ENCODE peak calls at places on chromosomes 7 and 10, in six cellular contexts. Y is bronchial epithelial cell, B is heart left ventricle, F is sigmoid colon, E is AG04450, G is adrenal gland. U is an unnamed sample.

GRCh38 chr7:28037220-28038010 is 143.2 kb downstream of the JAZF1 start:
- DNase-seq in Y (peak; percentile 98), B (no peak), F (no peak), E (peak; percentile 83), G (peak; percentile 47), U (peak; percentile 97)

GRCh38 chr7:28811990-28812389 is 146.1 kb downstream of the TRIL start:
- DNase-seq in Y (no peak), B (no peak), F (no peak), E (no peak), G (no peak), U (peak; percentile 18)

GRCh38 chr10:111204880-111205279 is 128.1 kb downstream of the ADRA2A start:
- DNase-seq in Y (no peak), B (no peak), F (no peak), E (no peak), G (no peak), U (no peak)

GRCh38 chr7:152132812-152133211 is 107.3 kb downstream of the GALNT11 start:
- DNase-seq in Y (no peak), B (no peak), F (no peak), E (no peak), G (no peak), U (no peak)

GRCh38 chr7:28052933-28053332 is 127.7 kb downstream of the JAZF1 start:
- DNase-seq in Y (peak; percentile 75), B (no peak), F (no peak), E (no peak), G (no peak), U (peak; percentile 41)

GRCh38 chr7:112395411-112395810 is 54.8 kb upstream of the IFRD1 start:
- DNase-seq in Y (no peak), B (no peak), F (no peak), E (no peak), G (no peak), U (no peak)

GRCh38 chr7:44541-44896 is 147.9 kb upstream of the FAM20C start:
- DNase-seq in Y (no peak), B (no peak), F (no peak), E (no peak), G (peak; percentile 2), U (no peak)

GRCh38 chr10:104353325-104354048 is at the start of gene CFAP58:
- DNase-seq in Y (peak; percentile 87), B (peak; percentile 92), F (peak; percentile 94), E (no peak), G (peak; percentile 98), U (peak; percentile 94)

GRCh38 chr7:17934094-17934493 is 6.2 kb downstream of the SNX13 start:
- DNase-seq in Y (no peak), B (no peak), F (no peak), E (no peak), G (no peak), U (no peak)

GRCh38 chr10:83078160-83078559 is 1061.1 kb upstream of the GHITM start:
- DNase-seq in Y (peak; percentile 6), B (no peak), F (no peak), E (no peak), G (no peak), U (peak; percentile 17)

GRCh38 chr10:52056296-52056695 is 257.8 kb upstream of the DKK1 start:
- DNase-seq in Y (no peak), B (no peak), F (no peak), E (no peak), G (no peak), U (no peak)

GRCh38 chr7:26900283-26900682 is 35.9 kb upstream of the SKAP2 start:
- DNase-seq in Y (no peak), B (no peak), F (no peak), E (no peak), G (no peak), U (no peak)

GRCh38 chr7:128167316-128167691 is 73.8 kb upstream of the LEP start:
- DNase-seq in Y (peak; percentile 54), B (no peak), F (no peak), E (no peak), G (peak; percentile 56), U (peak; percentile 53)

GRCh38 chr7:123570390-123571182 is 13.0 kb upstream of the NDUFA5 start:
- DNase-seq in Y (peak; percentile 85), B (no peak), F (no peak), E (no peak), G (no peak), U (peak; percentile 16)

GRCh38 chr7:27826347-27826746 is 86.4 kb downstream of the TAX1BP1 start:
- DNase-seq in Y (no peak), B (no peak), F (no peak), E (no peak), G (no peak), U (no peak)

GRCh38 chr10:67883710-67884312 is 645 bp upstream of the SIRT1 start:
- DNase-seq in Y (no peak), B (no peak), F (no peak), E (no peak), G (no peak), U (no peak)

GRCh38 chr7:15836041-15836440 is 149.6 kb upstream of the MEOX2 start:
- DNase-seq in Y (no peak), B (no peak), F (no peak), E (no peak), G (no peak), U (peak; percentile 6)

GRCh38 chr7:154698726-154699291 is 304.1 kb downstream of the PAXIP1 start:
- DNase-seq in Y (no peak), B (no peak), F (no peak), E (no peak), G (no peak), U (no peak)

GRCh38 chr10:49387029-49387428 is 8.9 kb downstream of the DRGX start:
- DNase-seq in Y (peak; percentile 96), B (no peak), F (no peak), E (peak; percentile 68), G (no peak), U (peak; percentile 92)

GRCh38 chr10:101011517-101012423 is 12.2 kb downstream of the LZTS2 start:
- DNase-seq in Y (no peak), B (no peak), F (no peak), E (no peak), G (no peak), U (peak; percentile 34)

GRCh38 chr7:55964261-55964801 is at the start of gene NIPSNAP2:
- DNase-seq in Y (no peak), B (peak; percentile 70), F (peak; percentile 83), E (no peak), G (peak; percentile 72), U (peak; percentile 63)

GRCh38 chr7:3922175-3922635 is 621.2 kb downstream of the SDK1 start:
- DNase-seq in Y (peak; percentile 79), B (no peak), F (no peak), E (peak; percentile 24), G (peak; percentile 35), U (peak; percentile 97)

GRCh38 chr10:90579602-90580242 is 278.1 kb downstream of the HTR7 start:
- DNase-seq in Y (peak; percentile 80), B (no peak), F (no peak), E (no peak), G (no peak), U (peak; percentile 71)

GRCh38 chr7:55177068-55177530 is 158.3 kb downstream of the EGFR start:
- DNase-seq in Y (no peak), B (no peak), F (no peak), E (no peak), G (no peak), U (peak; percentile 23)

GRCh38 chr7:140402178-140402835 is 1.6 kb upstream of the RAB19 start:
- DNase-seq in Y (peak; percentile 46), B (no peak), F (no peak), E (peak; percentile 39), G (no peak), U (peak; percentile 66)

GRCh38 chr10:121526801-121527221 is 71.4 kb downstream of the FGFR2 start:
- DNase-seq in Y (no peak), B (no peak), F (no peak), E (no peak), G (no peak), U (no peak)

GRCh38 chr7:43890468-43890867 is 15.9 kb downstream of the URGCP start:
- DNase-seq in Y (no peak), B (no peak), F (no peak), E (no peak), G (no peak), U (no peak)

GRCh38 chr10:129960493-129961273 is 3.4 kb downstream of the EBF3 start:
- DNase-seq in Y (no peak), B (no peak), F (no peak), E (no peak), G (no peak), U (no peak)

GRCh38 chr10:88892223-88892967 is 12.3 kb downstream of the STAMBPL1 start:
- DNase-seq in Y (no peak), B (no peak), F (no peak), E (no peak), G (no peak), U (peak; percentile 65)

GRCh38 chr10:78299861-78300453 is 266.3 kb downstream of the RPS24 start:
- DNase-seq in Y (no peak), B (peak; percentile 60), F (peak; percentile 75), E (no peak), G (peak; percentile 61), U (no peak)

DNA sequence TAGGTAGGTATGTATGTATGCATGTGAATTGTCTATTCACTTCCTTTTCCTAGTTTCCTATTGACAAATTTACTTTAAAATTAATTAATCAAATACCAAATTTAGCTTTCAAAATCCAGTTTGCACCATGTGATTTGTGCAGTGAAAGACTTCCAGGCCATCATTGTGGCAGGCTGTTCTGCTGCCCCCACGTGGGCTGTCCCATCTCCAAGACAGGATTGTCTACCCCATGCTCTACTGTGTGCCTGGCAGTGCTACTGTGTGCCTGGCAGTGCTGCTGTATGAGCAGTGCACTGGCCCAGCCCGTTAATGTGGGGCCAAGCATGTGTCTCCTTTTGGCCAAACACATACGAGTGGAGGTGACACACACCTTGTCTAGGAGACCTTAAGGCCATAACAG is 374.8 kb downstream of the GFRA1 start:
- DNase-seq in Y (no peak), B (no peak), F (no peak), E (no peak), G (no peak), U (no peak)
- TF ChIP-seq CTCF in Y (no peak), B (no peak), F (no peak), E (no peak), G (no peak), U (no peak)

GRCh38 chr7:6502886-6503285 is 48.4 kb downstream of the GRID2IP start:
- DNase-seq in Y (no peak), B (no peak), F (no peak), E (no peak), G (peak; percentile 87), U (no peak)
- H3K4me3 ChIP-seq in Y (peak overlapping the region; percentile 81), B (peak overlapping the region; percentile 74), F (peak overlapping the region; percentile 46), E (no peak overlapping the region), G (no peak overlapping the region), U (no peak overlapping the region)

DNA sequence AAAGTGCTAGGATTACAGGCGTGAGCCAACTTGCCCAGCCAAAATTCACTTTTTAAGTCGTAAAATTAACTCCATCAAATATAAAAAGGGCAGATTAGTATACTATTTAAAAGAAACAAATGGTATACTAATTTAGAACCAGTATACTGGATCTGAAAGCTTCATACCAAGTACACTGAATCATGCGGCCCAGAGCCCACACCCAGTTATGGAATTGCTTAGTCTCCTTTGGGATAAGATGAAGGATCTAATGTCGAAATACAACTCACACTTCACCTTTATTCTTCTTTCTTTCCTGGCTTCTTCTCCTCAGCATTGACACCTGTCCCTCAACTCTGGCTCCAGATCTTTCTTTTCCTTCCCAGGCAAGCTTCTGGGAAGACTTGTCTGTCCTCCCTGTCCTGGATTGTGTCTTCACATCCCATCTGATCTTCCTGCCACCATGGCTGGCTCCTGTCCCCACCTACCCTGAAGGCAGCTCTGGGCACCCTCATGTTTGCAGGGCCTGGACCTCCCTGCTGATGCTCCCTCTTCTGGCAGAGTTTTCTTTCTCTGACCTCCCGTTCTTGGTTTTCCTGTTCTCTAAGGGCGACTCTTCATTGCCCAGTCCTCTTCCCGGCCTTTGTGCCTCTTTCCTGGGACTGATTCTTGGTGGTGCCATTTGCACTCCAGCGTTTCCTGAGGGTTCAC is 57.8 kb upstream of the CTBP2 start:
- DNase-seq in Y (peak; percentile 57), B (no peak), F (no peak), E (no peak), G (no peak), U (no peak)
- TF ChIP-seq CTCF in Y (no peak), B (no peak), F (no peak), E (peak; percentile 4), G (no peak), U (no peak)

GRCh38 chr7:157279679-157279972 is 57.2 kb upstream of the DNAJB6 start:
- DNase-seq in Y (no peak), B (no peak), F (no peak), E (no peak), G (no peak), U (no peak)
- H3K4me3 ChIP-seq in Y (peak overlapping the region; percentile 45), B (peak overlapping the region; percentile 74), F (peak overlapping the region; percentile 35), E (peak overlapping the region; percentile 22), G (no peak overlapping the region), U (peak overlapping the region; percentile 29)